ENCODE peak calls at places on chromosomes 12 and 14, in nine cellular contexts. X, D, E, T, F, W, I, M and P are unnamed samples.

GRCh38 chr12:66152732-66153131 is 17.1 kb downstream of the TMBIM4 start:
- DNase-seq in X (no peak), D (no peak), E (no peak), T (no peak), F (no peak), W (no peak), I (peak; percentile 57), M (peak; percentile 27), P (no peak)

GRCh38 chr12:67980391-67980790 is 8.9 kb upstream of the IFNG-AS1 start:
- DNase-seq in X (no peak), D (no peak), E (no peak), T (no peak), F (no peak), W (no peak), I (peak; percentile 17), M (no peak), P (no peak)

GRCh38 chr12:93847517-93848452 is 170.6 kb downstream of the CRADD start:
- DNase-seq in X (no peak), D (no peak), E (no peak), T (no peak), F (no peak), W (no peak), I (peak; percentile 50), M (no peak), P (no peak)

GRCh38 chr12:127311695-127312364 is 955.1 kb upstream of the TMEM132C start:
- DNase-seq in X (no peak), D (no peak), E (no peak), T (no peak), F (no peak), W (no peak), I (no peak), M (no peak), P (no peak)

GRCh38 chr12:2198088-2198501 is 145.3 kb downstream of the CACNA1C start:
- DNase-seq in X (no peak), D (no peak), E (no peak), T (no peak), F (no peak), W (no peak), I (peak; percentile 69), M (no peak), P (peak; percentile 76)

GRCh38 chr14:77580964-77581505 is 35.4 kb downstream of the SPTLC2 start:
- DNase-seq in X (no peak), D (no peak), E (no peak), T (no peak), F (no peak), W (no peak), I (peak; percentile 57), M (peak; percentile 43), P (peak; percentile 89)

GRCh38 chr12:1501695-1502440 is 92.5 kb downstream of the FBXL14 start:
- DNase-seq in X (no peak), D (no peak), E (no peak), T (no peak), F (no peak), W (no peak), I (no peak), M (no peak), P (no peak)

GRCh38 chr12:56150563-56150962 is 1.8 kb upstream of the MYL6B start:
- DNase-seq in X (no peak), D (no peak), E (no peak), T (no peak), F (no peak), W (no peak), I (no peak), M (peak; percentile 41), P (peak; percentile 35)

GRCh38 chr12:47736877-47737676 is 11.8 kb upstream of the ENDOU start:
- DNase-seq in X (no peak), D (peak; percentile 84), E (peak; percentile 93), T (no peak), F (peak; percentile 95), W (peak; percentile 92), I (peak; percentile 90), M (no peak), P (peak; percentile 61)

DNA sequence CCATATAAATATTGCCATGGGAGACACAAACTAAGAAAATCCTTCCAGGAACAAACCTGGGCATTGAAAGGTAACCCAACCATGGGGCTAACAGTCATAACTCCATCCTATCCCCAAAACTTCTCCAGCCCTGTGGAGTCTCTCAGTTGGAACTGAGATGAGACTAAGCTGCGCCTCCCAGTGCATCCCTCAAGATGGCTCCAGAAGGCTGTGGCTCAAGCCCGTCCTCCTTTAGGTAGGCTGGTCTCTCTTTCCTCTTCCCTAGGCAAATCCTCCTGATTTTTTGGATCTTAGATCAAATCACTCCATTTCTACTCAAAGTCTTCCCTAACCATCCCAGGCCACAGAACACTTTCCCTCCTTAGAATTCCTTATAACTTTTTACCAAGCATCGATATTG is 364.3 kb upstream of the CCDC196 start:
- DNase-seq in X (no peak), D (no peak), E (no peak), T (no peak), F (no peak), W (no peak), I (no peak), M (no peak), P (no peak)
- TF ChIP-seq CTCF in X (no peak), D (no peak), E (no peak), T (no peak), F (no peak), W (no peak), I (no peak), M (peak; percentile 21), P (no peak)

GRCh38 chr14:24954697-24955037 is 95.3 kb downstream of the STXBP6 start:
- DNase-seq in X (no peak), D (no peak), E (no peak), T (no peak), F (no peak), W (no peak), I (no peak), M (no peak), P (no peak)
- H3K4me3 ChIP-seq in X (no peak overlapping the region), D (no peak overlapping the region), E (no peak overlapping the region), T (no peak overlapping the region), F (no peak overlapping the region), W (no peak overlapping the region), I (no peak overlapping the region), M (no peak overlapping the region), P (no peak overlapping the region)

GRCh38 chr12:122732170-122732569 is 1.5 kb upstream of the HCAR1 start:
- DNase-seq in X (no peak), D (no peak), E (no peak), T (no peak), F (no peak), W (no peak), I (no peak), M (peak; percentile 33), P (no peak)

GRCh38 chr12:122732611-122733010 is 2.0 kb upstream of the HCAR1 start:
- DNase-seq in X (no peak), D (no peak), E (no peak), T (no peak), F (no peak), W (no peak), I (no peak), M (no peak), P (no peak)

GRCh38 chr12:122726056-122726558 is 4.5 kb downstream of the HCAR1 start:
- DNase-seq in X (peak; percentile 24), D (no peak), E (no peak), T (no peak), F (no peak), W (no peak), I (no peak), M (peak; percentile 92), P (peak; percentile 18)

GRCh38 chr12:122729583-122730214 is 945 bp downstream of the HCAR1 start:
- DNase-seq in X (no peak), D (no peak), E (no peak), T (no peak), F (no peak), W (no peak), I (no peak), M (no peak), P (no peak)

DNA sequence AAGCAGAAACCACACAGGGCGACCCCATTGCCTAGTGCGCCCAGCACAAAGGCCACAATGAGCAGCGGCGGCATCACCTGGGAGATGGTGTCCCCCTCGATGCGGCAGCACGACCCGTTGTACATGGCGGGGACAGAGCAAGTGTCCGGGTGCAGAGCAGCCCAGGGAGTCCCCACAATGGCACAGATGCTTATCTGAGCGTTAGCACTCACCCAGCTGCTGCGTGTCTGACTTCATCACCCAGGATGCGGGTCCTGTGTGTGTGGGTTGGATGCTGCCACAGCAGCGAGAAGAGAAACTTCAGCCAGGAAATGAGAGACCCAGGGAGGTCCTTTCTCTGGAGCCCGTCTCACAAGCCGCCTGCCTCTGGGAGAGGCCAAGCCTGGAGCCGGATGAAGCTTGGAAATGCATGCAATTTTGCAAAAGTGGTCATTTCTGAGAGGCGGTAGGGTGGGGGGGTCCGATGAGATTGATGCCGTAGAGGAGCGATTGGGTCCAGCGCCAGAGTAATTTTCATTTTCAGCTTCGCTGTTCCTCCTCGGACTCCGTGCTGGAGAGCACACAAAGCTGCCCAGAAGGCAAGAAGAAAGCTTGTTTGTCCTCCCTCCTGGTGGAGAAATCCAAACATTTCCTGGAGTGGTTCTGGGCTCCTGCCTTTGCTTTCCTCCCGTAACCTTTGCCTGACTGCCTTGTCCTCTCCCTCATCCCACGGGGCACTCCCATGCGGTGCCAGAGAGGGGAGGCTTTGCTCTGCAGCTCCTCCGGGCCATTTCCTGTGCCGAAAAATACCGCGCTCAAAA is at the start of gene HCAR1:
- DNase-seq in X (no peak), D (no peak), E (no peak), T (no peak), F (no peak), W (no peak), I (peak; percentile 5), M (peak; percentile 66), P (peak; percentile 55)
- TF ChIP-seq CTCF in X (no peak), D (no peak), E (no peak), T (no peak), F (no peak), W (no peak), I (no peak), M (no peak), P (no peak)

GRCh38 chr12:50220357-50221061 is 53.3 kb upstream of the CERS5 start:
- DNase-seq in X (peak; percentile 42), D (no peak), E (no peak), T (peak; percentile 25), F (no peak), W (no peak), I (peak; percentile 78), M (peak; percentile 78), P (peak; percentile 74)

GRCh38 chr12:50217202-50217601 is 50.0 kb upstream of the CERS5 start:
- DNase-seq in X (no peak), D (no peak), E (no peak), T (no peak), F (no peak), W (no peak), I (no peak), M (no peak), P (no peak)

GRCh38 chr12:50221228-50222008 is 54.2 kb upstream of the CERS5 start:
- DNase-seq in X (peak; percentile 31), D (no peak), E (no peak), T (no peak), F (no peak), W (no peak), I (peak; percentile 97), M (peak; percentile 73), P (peak; percentile 91)

GRCh38 chr12:50218386-50218785 is 51.2 kb upstream of the CERS5 start:
- DNase-seq in X (peak; percentile 82), D (no peak), E (no peak), T (no peak), F (no peak), W (no peak), I (peak; percentile 56), M (peak; percentile 98), P (no peak)

DNA sequence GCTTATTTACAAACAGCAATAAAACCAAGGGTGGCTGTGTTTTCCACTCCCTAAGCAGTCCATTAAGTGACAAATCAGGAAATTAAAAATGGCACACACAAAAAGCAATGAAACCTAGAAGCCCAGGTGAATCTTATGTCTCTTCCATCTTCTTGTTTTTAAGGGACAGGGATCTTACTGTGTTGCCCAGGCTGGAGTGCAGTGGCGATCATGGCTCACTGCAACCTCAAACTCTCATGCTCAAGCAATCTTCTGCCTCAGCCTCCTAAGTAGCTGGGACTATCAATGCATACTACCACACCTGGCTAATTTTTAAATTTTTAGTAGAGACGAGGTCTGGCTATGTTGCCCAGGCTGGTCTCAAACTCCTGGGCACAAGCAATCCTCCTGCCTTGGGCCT is 52.4 kb upstream of the CERS5 start:
- DNase-seq in X (no peak), D (no peak), E (no peak), T (no peak), F (no peak), W (no peak), I (no peak), M (no peak), P (no peak)
- H3K4me3 ChIP-seq in X (no peak overlapping the region), D (no peak overlapping the region), E (peak overlapping the region; percentile 50), T (no peak overlapping the region), F (peak overlapping the region; percentile 43), W (no peak overlapping the region), I (peak overlapping the region; percentile 73), M (no peak overlapping the region), P (peak overlapping the region; percentile 64)